ENCODE peak calls at places on chromosomes 16 and 17, in six cellular contexts. One of them, this sample, is unnamed.

GRCh38 chr17:78716814-78717393 is 65.2 kb downstream of the CYTH1 start:
- DNase-seq in cardiac muscle cell: no peak
- DNase-seq in right lobe of liver: peak
- DNase-seq in HepG2: no peak
- DNase-seq in HCT116: no peak
- DNase-seq in dorsolateral prefrontal cortex: peak
- DNase-seq in this sample: peak

GRCh38 chr16:77450790-77451487 is 16.1 kb upstream of the ADAMTS18 start:
- DNase-seq in dorsolateral prefrontal cortex: no peak
- DNase-seq in HCT116: no peak
- DNase-seq in cardiac muscle cell: no peak
- DNase-seq in right lobe of liver: no peak
- DNase-seq in HepG2: no peak
- DNase-seq in this sample: no peak

GRCh38 chr16:5736209-5736608 is 638.6 kb upstream of the EEF2KMT start:
- DNase-seq in right lobe of liver: no peak
- DNase-seq in dorsolateral prefrontal cortex: peak
- DNase-seq in HCT116: no peak
- DNase-seq in HepG2: no peak
- DNase-seq in cardiac muscle cell: no peak
- DNase-seq in this sample: no peak

GRCh38 chr17:82803606-82804005 is 36.2 kb downstream of the ZNF750 start:
- DNase-seq in dorsolateral prefrontal cortex: no peak
- DNase-seq in HepG2: no peak
- DNase-seq in right lobe of liver: no peak
- DNase-seq in HCT116: no peak
- DNase-seq in cardiac muscle cell: no peak
- DNase-seq in this sample: no peak

GRCh38 chr17:61510991-61511390 is 58.8 kb downstream of the TBX4 start:
- DNase-seq in right lobe of liver: no peak
- DNase-seq in dorsolateral prefrontal cortex: no peak
- DNase-seq in cardiac muscle cell: no peak
- DNase-seq in HepG2: no peak
- DNase-seq in HCT116: no peak
- DNase-seq in this sample: no peak

GRCh38 chr16:62665269-62665668 is 629.0 kb upstream of the CDH8 start:
- DNase-seq in dorsolateral prefrontal cortex: peak
- DNase-seq in HepG2: no peak
- DNase-seq in cardiac muscle cell: no peak
- DNase-seq in HCT116: no peak
- DNase-seq in right lobe of liver: no peak
- DNase-seq in this sample: no peak

GRCh38 chr17:80104956-80105375 is 3.6 kb downstream of the GAA start:
- DNase-seq in cardiac muscle cell: no peak
- DNase-seq in HepG2: no peak
- DNase-seq in right lobe of liver: peak
- DNase-seq in dorsolateral prefrontal cortex: no peak
- DNase-seq in HCT116: no peak
- DNase-seq in this sample: no peak

GRCh38 chr16:88084881-88085280 is 133.6 kb downstream of the BANP start:
- DNase-seq in dorsolateral prefrontal cortex: no peak
- DNase-seq in cardiac muscle cell: no peak
- DNase-seq in right lobe of liver: no peak
- DNase-seq in HCT116: no peak
- DNase-seq in HepG2: no peak
- DNase-seq in this sample: no peak

GRCh38 chr17:55433629-55434422 is 12.2 kb upstream of the MMD start:
- DNase-seq in dorsolateral prefrontal cortex: no peak
- DNase-seq in right lobe of liver: no peak
- DNase-seq in HepG2: peak
- DNase-seq in cardiac muscle cell: no peak
- DNase-seq in HCT116: no peak
- DNase-seq in this sample: no peak

GRCh38 chr17:18280766-18281165 is 20.3 kb downstream of the MIEF2 start:
- DNase-seq in cardiac muscle cell: no peak
- DNase-seq in HCT116: no peak
- DNase-seq in HepG2: no peak
- DNase-seq in right lobe of liver: no peak
- DNase-seq in dorsolateral prefrontal cortex: no peak
- DNase-seq in this sample: no peak

GRCh38 chr17:14301761-14302401 is 1.0 kb downstream of the HS3ST3B1 start:
- DNase-seq in right lobe of liver: peak
- DNase-seq in HepG2: no peak
- DNase-seq in dorsolateral prefrontal cortex: no peak
- DNase-seq in HCT116: no peak
- DNase-seq in cardiac muscle cell: peak
- DNase-seq in this sample: peak

GRCh38 chr16:2077696-2078095 is 29.9 kb downstream of the TSC2 start:
- DNase-seq in HepG2: no peak
- DNase-seq in dorsolateral prefrontal cortex: no peak
- DNase-seq in right lobe of liver: no peak
- DNase-seq in HCT116: no peak
- DNase-seq in cardiac muscle cell: no peak
- DNase-seq in this sample: no peak

GRCh38 chr16:637081-638018 is 1.2 kb upstream of the METTL26 start:
- DNase-seq in right lobe of liver: peak
- DNase-seq in HCT116: no peak
- DNase-seq in HepG2: peak
- DNase-seq in dorsolateral prefrontal cortex: peak
- DNase-seq in cardiac muscle cell: peak
- DNase-seq in this sample: peak

GRCh38 chr16:5438591-5438990 is 341.0 kb upstream of the EEF2KMT start:
- DNase-seq in right lobe of liver: no peak
- DNase-seq in cardiac muscle cell: no peak
- DNase-seq in HCT116: peak
- DNase-seq in HepG2: no peak
- DNase-seq in dorsolateral prefrontal cortex: no peak
- DNase-seq in this sample: no peak

GRCh38 chr16:22092143-22092933 is at the start of gene VWA3A:
- DNase-seq in dorsolateral prefrontal cortex: peak
- DNase-seq in HCT116: no peak
- DNase-seq in right lobe of liver: no peak
- DNase-seq in cardiac muscle cell: peak
- DNase-seq in HepG2: no peak
- DNase-seq in this sample: no peak

GRCh38 chr17:81733507-81734404 is 21.7 kb downstream of the SLC25A10 start:
- DNase-seq in dorsolateral prefrontal cortex: peak
- DNase-seq in HepG2: peak
- DNase-seq in HCT116: peak
- DNase-seq in cardiac muscle cell: peak
- DNase-seq in right lobe of liver: peak
- DNase-seq in this sample: peak

GRCh38 chr16:88197481-88198456 is 185.0 kb upstream of the ZNF469 start:
- DNase-seq in right lobe of liver: no peak
- DNase-seq in cardiac muscle cell: no peak
- DNase-seq in HCT116: no peak
- DNase-seq in HepG2: no peak
- DNase-seq in dorsolateral prefrontal cortex: no peak
- DNase-seq in this sample: no peak

GRCh38 chr17:4490637-4491061 is 8.0 kb upstream of the SPNS2 start:
- DNase-seq in cardiac muscle cell: no peak
- DNase-seq in dorsolateral prefrontal cortex: no peak
- DNase-seq in right lobe of liver: peak
- DNase-seq in HepG2: no peak
- DNase-seq in HCT116: no peak
- DNase-seq in this sample: no peak

GRCh38 chr17:50265690-50266306 is 8.5 kb upstream of the TMEM92 start:
- DNase-seq in right lobe of liver: no peak
- DNase-seq in HepG2: no peak
- DNase-seq in dorsolateral prefrontal cortex: peak
- DNase-seq in cardiac muscle cell: no peak
- DNase-seq in HCT116: no peak
- DNase-seq in this sample: no peak

GRCh38 chr16:72551649-72552048 is 379.7 kb upstream of the PMFBP1 start:
- DNase-seq in cardiac muscle cell: no peak
- DNase-seq in HepG2: no peak
- DNase-seq in right lobe of liver: no peak
- DNase-seq in dorsolateral prefrontal cortex: no peak
- DNase-seq in HCT116: no peak
- DNase-seq in this sample: no peak

GRCh38 chr16:3413730-3414379 is 12.8 kb downstream of the ZNF174 start:
- DNase-seq in HCT116: no peak
- DNase-seq in HepG2: no peak
- DNase-seq in cardiac muscle cell: no peak
- DNase-seq in right lobe of liver: no peak
- DNase-seq in dorsolateral prefrontal cortex: no peak
- DNase-seq in this sample: no peak

GRCh38 chr16:87457724-87458423 is 35.0 kb downstream of the ZCCHC14 start:
- DNase-seq in dorsolateral prefrontal cortex: no peak
- DNase-seq in right lobe of liver: no peak
- DNase-seq in HepG2: no peak
- DNase-seq in cardiac muscle cell: no peak
- DNase-seq in HCT116: peak
- DNase-seq in this sample: peak

GRCh38 chr17:29151567-29151966 is 28.6 kb downstream of the MYO18A start:
- DNase-seq in HCT116: peak
- DNase-seq in HepG2: peak
- DNase-seq in right lobe of liver: no peak
- DNase-seq in dorsolateral prefrontal cortex: no peak
- DNase-seq in cardiac muscle cell: peak
- DNase-seq in this sample: no peak

GRCh38 chr17:35788504-35788998 is 6.9 kb downstream of the MMP28 start:
- DNase-seq in dorsolateral prefrontal cortex: no peak
- DNase-seq in HepG2: no peak
- DNase-seq in cardiac muscle cell: no peak
- DNase-seq in right lobe of liver: no peak
- DNase-seq in HCT116: no peak
- DNase-seq in this sample: no peak

GRCh38 chr16:80741716-80742115 is 62.7 kb downstream of the CDYL2 start:
- DNase-seq in right lobe of liver: no peak
- DNase-seq in dorsolateral prefrontal cortex: no peak
- DNase-seq in cardiac muscle cell: no peak
- DNase-seq in HepG2: no peak
- DNase-seq in HCT116: no peak
- DNase-seq in this sample: no peak

GRCh38 chr16:66116163-66116792 is 250.2 kb upstream of the CDH5 start:
- DNase-seq in HepG2: no peak
- DNase-seq in HCT116: no peak
- DNase-seq in cardiac muscle cell: no peak
- DNase-seq in right lobe of liver: no peak
- DNase-seq in dorsolateral prefrontal cortex: no peak
- DNase-seq in this sample: no peak

GRCh38 chr16:78703951-78704350 is 604.5 kb downstream of the WWOX start:
- DNase-seq in HepG2: no peak
- DNase-seq in cardiac muscle cell: no peak
- DNase-seq in HCT116: no peak
- DNase-seq in dorsolateral prefrontal cortex: no peak
- DNase-seq in right lobe of liver: no peak
- DNase-seq in this sample: no peak

GRCh38 chr16:78706637-78707036 is 607.2 kb downstream of the WWOX start:
- DNase-seq in right lobe of liver: peak
- DNase-seq in HCT116: no peak
- DNase-seq in cardiac muscle cell: no peak
- DNase-seq in HepG2: peak
- DNase-seq in dorsolateral prefrontal cortex: no peak
- DNase-seq in this sample: no peak

GRCh38 chr16:78704421-78704820 is 605.0 kb downstream of the WWOX start:
- DNase-seq in dorsolateral prefrontal cortex: no peak
- DNase-seq in HepG2: no peak
- DNase-seq in cardiac muscle cell: no peak
- DNase-seq in HCT116: no peak
- DNase-seq in right lobe of liver: no peak
- DNase-seq in this sample: no peak

GRCh38 chr16:78709137-78709871 is 609.9 kb downstream of the WWOX start:
- DNase-seq in HepG2: no peak
- DNase-seq in HCT116: no peak
- DNase-seq in cardiac muscle cell: no peak
- DNase-seq in dorsolateral prefrontal cortex: no peak
- DNase-seq in right lobe of liver: no peak
- DNase-seq in this sample: no peak

GRCh38 chr16:78705694-78706093 is 606.2 kb downstream of the WWOX start:
- DNase-seq in right lobe of liver: no peak
- DNase-seq in HepG2: peak
- DNase-seq in HCT116: no peak
- DNase-seq in cardiac muscle cell: peak
- DNase-seq in dorsolateral prefrontal cortex: no peak
- DNase-seq in this sample: no peak
- TF ChIP-seq CTCF in right lobe of liver: peak
- TF ChIP-seq CTCF in HepG2: peak
- TF ChIP-seq CTCF in HCT116: no peak
- TF ChIP-seq CTCF in cardiac muscle cell: peak
- TF ChIP-seq CTCF in dorsolateral prefrontal cortex: no peak
- TF ChIP-seq CTCF in this sample: peak

GRCh38 chr16:17116595-17117322 is 354.0 kb downstream of the XYLT1 start:
- DNase-seq in right lobe of liver: no peak
- DNase-seq in cardiac muscle cell: no peak
- DNase-seq in HepG2: no peak
- DNase-seq in dorsolateral prefrontal cortex: no peak
- DNase-seq in HCT116: no peak
- DNase-seq in this sample: no peak
- H3K27ac ChIP-seq in right lobe of liver: no peak
- H3K27ac ChIP-seq in cardiac muscle cell: no peak
- H3K27ac ChIP-seq in HepG2: no peak
- H3K27ac ChIP-seq in dorsolateral prefrontal cortex: no peak
- H3K27ac ChIP-seq in HCT116: no peak
- H3K27ac ChIP-seq in this sample: no peak

DNA sequence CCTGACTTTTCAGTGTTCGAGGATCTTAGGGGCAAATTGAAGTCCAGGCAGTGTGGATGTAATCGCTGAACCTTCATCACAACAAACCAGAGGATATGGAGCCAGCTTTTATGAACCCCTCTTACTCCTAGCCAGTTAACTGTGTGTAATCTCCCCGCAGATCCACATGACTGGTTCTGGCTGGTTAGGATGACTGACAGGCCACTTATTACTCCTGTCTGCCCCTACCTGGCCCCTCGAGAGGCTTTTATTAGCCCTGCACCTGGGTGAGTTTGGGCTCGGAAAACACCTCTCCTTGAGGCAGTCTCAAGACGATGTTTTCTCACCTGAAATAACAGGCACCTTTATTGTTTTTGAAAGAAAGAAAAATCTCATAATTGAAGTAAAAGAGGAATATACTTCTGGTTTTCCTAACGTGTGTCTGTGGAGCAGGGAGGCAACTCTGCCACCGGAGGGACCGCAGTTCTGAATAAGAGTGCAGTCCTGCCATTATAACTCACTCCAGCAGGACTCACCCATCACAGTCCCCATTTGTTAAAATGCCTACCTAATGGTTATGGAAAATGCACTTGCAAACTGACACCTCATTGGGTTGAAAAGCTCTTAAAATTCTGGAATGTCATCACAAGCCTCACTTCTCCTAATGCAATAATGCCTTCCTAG is 291.9 kb upstream of the N4BP1 start:
- DNase-seq in HepG2: no peak
- DNase-seq in right lobe of liver: no peak
- DNase-seq in cardiac muscle cell: peak
- DNase-seq in HCT116: peak
- DNase-seq in dorsolateral prefrontal cortex: no peak
- DNase-seq in this sample: no peak
- TF ChIP-seq CTCF in HepG2: no peak
- TF ChIP-seq CTCF in right lobe of liver: no peak
- TF ChIP-seq CTCF in cardiac muscle cell: no peak
- TF ChIP-seq CTCF in HCT116: peak
- TF ChIP-seq CTCF in dorsolateral prefrontal cortex: no peak
- TF ChIP-seq CTCF in this sample: no peak

DNA sequence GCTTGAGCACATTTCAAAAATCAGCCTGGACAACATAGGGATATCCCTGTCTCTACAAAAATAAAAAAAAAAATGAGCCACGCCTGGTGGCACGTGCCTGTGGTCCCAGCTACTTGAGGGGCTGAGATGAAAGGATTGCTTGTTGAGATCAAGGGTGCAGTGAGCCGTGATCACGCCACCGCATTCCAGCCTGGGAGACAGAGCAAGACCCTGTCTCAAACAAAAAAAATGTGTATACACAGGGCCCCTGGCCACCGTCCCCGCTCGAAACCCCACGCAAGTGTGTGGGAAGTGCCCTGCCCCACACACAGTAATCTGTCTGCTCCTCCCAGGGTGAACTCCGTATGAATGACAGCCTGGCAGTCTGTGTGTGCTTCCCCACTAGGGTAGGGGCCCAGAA is 93.0 kb upstream of the RPL38 start:
- DNase-seq in HepG2: peak
- DNase-seq in HCT116: no peak
- DNase-seq in right lobe of liver: no peak
- DNase-seq in cardiac muscle cell: peak
- DNase-seq in dorsolateral prefrontal cortex: no peak
- DNase-seq in this sample: no peak
- H3K27ac ChIP-seq in HepG2: no peak
- H3K27ac ChIP-seq in HCT116: no peak
- H3K27ac ChIP-seq in right lobe of liver: no peak
- H3K27ac ChIP-seq in cardiac muscle cell: no peak
- H3K27ac ChIP-seq in dorsolateral prefrontal cortex: no peak
- H3K27ac ChIP-seq in this sample: no peak